ENCODE peak calls at places on chromosomes 12 and 14, in nine cellular contexts. L is dorsolateral prefrontal cortex, D is HepG2, X is fibroblast of pulmonary artery, F is body of pancreas, O is epithelial cell of esophagus, Y is left ventricle myocardium inferior, U is colonic mucosa, K is heart right ventricle. T is an unnamed sample.

GRCh38 chr14:96106891-96107290 is 67.7 kb downstream of the C14orf132 start:
- DNase-seq in L (no peak), D (no peak), X (no peak), F (no peak), O (no peak), Y (no peak), U (no peak), K (no peak), T (no peak)

GRCh38 chr14:51719970-51720369 is 68.3 kb downstream of the FRMD6 start:
- DNase-seq in L (no peak), D (no peak), X (no peak), F (no peak), O (no peak), Y (no peak), U (no peak), K (no peak), T (no peak)

GRCh38 chr14:96264850-96265249 is 8.8 kb downstream of the BDKRB1 start:
- DNase-seq in L (no peak), D (no peak), X (peak; percentile 63), F (peak; percentile 46), O (no peak), Y (no peak), U (no peak), K (no peak), T (peak; percentile 69)

GRCh38 chr12:33247625-33248024 is 192.0 kb downstream of the SYT10 start:
- DNase-seq in L (no peak), D (no peak), X (no peak), F (no peak), O (no peak), Y (no peak), U (no peak), K (no peak), T (no peak)

GRCh38 chr12:3633396-3633795 is 119.5 kb downstream of the CRACR2A start:
- DNase-seq in L (no peak), D (no peak), X (no peak), F (no peak), O (no peak), Y (no peak), U (no peak), K (no peak), T (no peak)

GRCh38 chr12:104536841-104537240 is 80.1 kb downstream of the CHST11 start:
- DNase-seq in L (no peak), D (no peak), X (no peak), F (no peak), O (peak; percentile 79), Y (no peak), U (no peak), K (no peak), T (no peak)

GRCh38 chr14:25001096-25001982 is 48.6 kb downstream of the STXBP6 start:
- DNase-seq in L (no peak), D (no peak), X (peak; percentile 60), F (no peak), O (no peak), Y (no peak), U (no peak), K (no peak), T (peak; percentile 30)

GRCh38 chr12:53078425-53079225 is 565 bp downstream of the SPRYD3 start:
- DNase-seq in L (no peak), D (no peak), X (no peak), F (peak; percentile 73), O (peak; percentile 43), Y (no peak), U (peak; percentile 60), K (no peak), T (peak; percentile 67)

GRCh38 chr12:15584366-15585041 is 204.7 kb downstream of the EPS8 start:
- DNase-seq in L (no peak), D (peak; percentile 37), X (peak; percentile 89), F (peak; percentile 30), O (peak; percentile 80), Y (no peak), U (peak; percentile 53), K (no peak), T (peak; percentile 67)

GRCh38 chr12:17148706-17149105 is 542.7 kb upstream of the LMO3 start:
- DNase-seq in L (no peak), D (no peak), X (no peak), F (no peak), O (no peak), Y (no peak), U (no peak), K (no peak), T (no peak)

GRCh38 chr12:108046135-108046534 is 83.0 kb upstream of the WSCD2 start:
- DNase-seq in L (no peak), D (no peak), X (no peak), F (no peak), O (no peak), Y (no peak), U (no peak), K (no peak), T (no peak)

GRCh38 chr12:32397703-32398102 is 1.7 kb upstream of the FGD4 start:
- DNase-seq in L (no peak), D (no peak), X (no peak), F (no peak), O (no peak), Y (no peak), U (no peak), K (no peak), T (no peak)

GRCh38 chr12:72313757-72314270 is 41.6 kb downstream of the TRHDE start:
- DNase-seq in L (no peak), D (no peak), X (no peak), F (no peak), O (no peak), Y (no peak), U (no peak), K (no peak), T (no peak)

GRCh38 chr12:54680374-54680773 is 32.2 kb upstream of the DCD start:
- DNase-seq in L (no peak), D (peak; percentile 19), X (peak; percentile 11), F (peak; percentile 60), O (peak; percentile 49), Y (no peak), U (peak; percentile 23), K (no peak), T (peak; percentile 1)

GRCh38 chr14:54058501-54058900 is 101.9 kb upstream of the BMP4 start:
- DNase-seq in L (no peak), D (no peak), X (no peak), F (no peak), O (no peak), Y (no peak), U (no peak), K (no peak), T (no peak)

GRCh38 chr12:62737615-62738014 is 197.3 kb downstream of the PPM1H start:
- DNase-seq in L (no peak), D (no peak), X (no peak), F (no peak), O (no peak), Y (no peak), U (no peak), K (no peak), T (peak; percentile 55)

GRCh38 chr12:74105434-74105833 is 432.2 kb upstream of the ATXN7L3B start:
- DNase-seq in L (no peak), D (no peak), X (no peak), F (no peak), O (peak; percentile 68), Y (no peak), U (no peak), K (no peak), T (no peak)

GRCh38 chr12:27802936-27803335 is 22.9 kb upstream of the MANSC4 start:
- DNase-seq in L (no peak), D (no peak), X (no peak), F (no peak), O (no peak), Y (no peak), U (no peak), K (no peak), T (no peak)

GRCh38 chr14:81286574-81287370 is 66.0 kb upstream of the GTF2A1 start:
- DNase-seq in L (no peak), D (no peak), X (no peak), F (no peak), O (peak; percentile 55), Y (no peak), U (no peak), K (no peak), T (no peak)

DNA sequence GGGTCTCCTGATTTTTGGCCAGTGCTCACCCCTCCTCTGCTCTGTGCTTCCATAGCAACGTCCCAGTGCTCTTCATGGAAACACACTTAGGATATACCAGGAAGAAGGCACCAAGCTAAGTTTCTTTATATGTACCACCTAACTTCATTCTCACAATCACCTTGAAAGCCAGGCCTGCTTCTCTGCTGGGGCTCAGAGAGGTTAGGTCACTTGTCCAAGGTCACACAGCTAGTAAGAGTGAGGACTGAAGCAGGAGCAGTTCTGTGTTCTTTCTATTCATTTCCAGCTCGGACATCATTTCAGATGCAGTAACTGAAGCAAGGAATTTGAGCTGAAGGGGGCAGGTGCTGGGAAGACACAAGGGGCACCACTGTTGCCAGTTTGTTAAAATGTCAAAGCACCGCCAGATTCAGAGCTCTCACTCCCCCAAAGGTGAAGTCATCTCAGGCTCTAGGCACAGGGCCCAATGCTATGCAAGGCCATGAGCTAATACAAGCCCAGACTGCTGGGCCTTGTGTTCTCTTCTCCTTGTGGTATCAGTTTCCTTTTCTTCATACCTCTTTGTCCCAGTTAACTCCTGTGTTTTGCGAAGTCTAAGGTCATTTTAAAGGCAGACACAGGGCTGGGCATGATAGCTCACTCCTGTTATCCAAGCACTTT is 19.7 kb upstream of the YY1 start:
- DNase-seq in L (no peak), D (no peak), X (no peak), F (no peak), O (no peak), Y (no peak), U (no peak), K (no peak), T (no peak)
- H3K4me3 ChIP-seq in L (no peak overlapping the region), D (no peak overlapping the region), X (no peak overlapping the region), F (no peak overlapping the region), O (no peak overlapping the region), Y (no peak overlapping the region), U (no peak overlapping the region), K (no peak overlapping the region), T (no peak overlapping the region)

GRCh38 chr14:33432407-33433023 is 493.8 kb downstream of the NPAS3 start:
- DNase-seq in L (no peak), D (peak; percentile 42), X (peak; percentile 69), F (peak; percentile 38), O (peak; percentile 54), Y (no peak), U (no peak), K (no peak), T (peak; percentile 10)
- TF ChIP-seq CTCF in L (no peak), D (peak; percentile 32), X (peak; percentile 67), F (no peak), O (peak; percentile 66), Y (peak; percentile 62), U (peak; percentile 47), K (peak; percentile 53), T (peak; percentile 49)

GRCh38 chr12:122081697-122082221 is 3.2 kb downstream of the MLXIP start:
- DNase-seq in L (no peak), D (no peak), X (peak; percentile 90), F (peak; percentile 36), O (no peak), Y (peak; percentile 60), U (peak; percentile 71), K (peak; percentile 69), T (peak; percentile 69)
- H3K4me3 ChIP-seq in L (peak overlapping the region; percentile 84), D (peak overlapping the region; percentile 19), X (peak overlapping the region; percentile 96), F (peak overlapping the region; percentile 95), O (peak overlapping the region; percentile 76), Y (peak overlapping the region; percentile 91), U (peak overlapping the region; percentile 81), K (peak overlapping the region; percentile 89), T (peak overlapping the region; percentile 88)

DNA sequence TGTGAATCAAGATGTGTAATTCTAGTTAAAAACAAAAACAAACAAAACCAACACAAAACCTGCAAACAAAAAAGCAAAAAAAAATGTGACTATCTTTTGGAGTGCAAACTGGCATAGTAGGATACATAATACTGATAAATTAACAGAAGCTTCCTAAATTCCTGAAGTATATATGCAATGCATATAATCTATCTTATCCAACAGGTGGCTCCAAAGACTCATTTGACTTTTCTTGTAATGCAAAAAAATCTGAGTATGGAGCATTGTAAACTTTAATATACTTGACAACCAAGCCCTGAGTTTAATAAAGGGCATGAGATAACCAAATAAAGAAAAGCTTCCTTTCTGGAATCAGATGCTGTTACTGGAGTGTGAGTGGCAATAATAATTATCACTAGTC is 1003.6 kb downstream of the FSCB start:
- DNase-seq in L (no peak), D (peak; percentile 17), X (peak; percentile 11), F (no peak), O (peak; percentile 0), Y (no peak), U (no peak), K (no peak), T (no peak)
- TF ChIP-seq CTCF in L (no peak), D (peak; percentile 39), X (no peak), F (no peak), O (peak; percentile 8), Y (no peak), U (no peak), K (no peak), T (no peak)